ENCODE peak calls at places on chromosomes 6 and 20, in four cellular contexts. L is heart right ventricle, C is coronary artery, K is fibroblast of pulmonary artery. E is an unnamed sample.

GRCh38 chr6:33248643-33248931 is 23.1 kb downstream of the VPS52 start:
- DNase-seq in L (no peak), K (peak), C (no peak), E (no peak)

GRCh38 chr6:116369540-116370327 is 1.0 kb upstream of the DSE start:
- DNase-seq in K (no peak), C (no peak), L (no peak), E (no peak)

GRCh38 chr6:86859513-86859912 is 77.8 kb upstream of the HTR1E start:
- DNase-seq in K (no peak), C (no peak), L (no peak), E (no peak)

GRCh38 chr6:40693767-40694166 is 106.6 kb upstream of the LRFN2 start:
- DNase-seq in L (no peak), C (no peak), K (no peak), E (no peak)

GRCh38 chr6:158506577-158506976 is 53.3 kb upstream of the TMEM181 start:
- DNase-seq in L (no peak), C (peak), K (peak), E (no peak)

GRCh38 chr6:98847767-98848538 is 13.6 kb downstream of the POU3F2 start:
- DNase-seq in C (no peak), L (peak), K (no peak), E (no peak)

GRCh38 chr6:42104095-42104806 is 38.2 kb downstream of the C6orf132 start:
- DNase-seq in K (peak), C (no peak), L (peak), E (no peak)

GRCh38 chr6:117513174-117513573 is 30.7 kb downstream of the DCBLD1 start:
- DNase-seq in K (peak), L (no peak), C (no peak), E (no peak)

GRCh38 chr20:59481082-59482018 is 123.0 kb upstream of the PHACTR3 start:
- DNase-seq in K (no peak), C (no peak), L (no peak), E (no peak)

GRCh38 chr6:44732243-44732642 is 344.7 kb downstream of the CDC5L start:
- DNase-seq in L (no peak), C (no peak), K (no peak), E (no peak)

GRCh38 chr6:149057464-149057840 is 260.1 kb upstream of the TAB2 start:
- DNase-seq in L (no peak), C (no peak), K (no peak), E (no peak)

GRCh38 chr6:165758441-165758840 is 95.4 kb upstream of the PDE10A start:
- DNase-seq in C (no peak), L (no peak), K (no peak), E (no peak)

GRCh38 chr6:30013296-30013922 is 47.7 kb upstream of the POLR1H start:
- DNase-seq in K (peak), L (peak), C (no peak), E (peak)

GRCh38 chr6:105178110-105178509 is 1.7 kb downstream of the POPDC3 start:
- DNase-seq in K (peak), L (no peak), C (no peak), E (peak)

GRCh38 chr6:105545206-105545920 is 142.5 kb upstream of the PREP start:
- DNase-seq in L (no peak), K (no peak), C (no peak), E (peak)

GRCh38 chr6:170088349-170088951 is 202.4 kb downstream of the DLL1 start:
- DNase-seq in C (peak), L (no peak), K (no peak), E (no peak)

GRCh38 chr20:4326194-4327065 is 311.1 kb upstream of the RNF24 start:
- DNase-seq in K (no peak), L (peak), C (no peak), E (no peak)

GRCh38 chr6:22925304-22925835 is 356.0 kb downstream of the HDGFL1 start:
- DNase-seq in C (no peak), L (no peak), K (no peak), E (no peak)

GRCh38 chr6:31811645-31812044 is 3.4 kb downstream of the HSPA1L start:
- DNase-seq in K (no peak), L (no peak), C (no peak), E (no peak)

GRCh38 chr6:44167567-44167966 is 8.9 kb downstream of the CAPN11 start:
- DNase-seq in L (no peak), C (no peak), K (no peak), E (no peak)

GRCh38 chr20:57968111-57968510 is 258.3 kb upstream of the PMEPA1 start:
- DNase-seq in L (no peak), C (no peak), K (no peak), E (no peak)

GRCh38 chr6:14448246-14448645 is 330.7 kb downstream of the CD83 start:
- DNase-seq in L (no peak), K (no peak), C (no peak), E (no peak)

GRCh38 chr6:84137051-84137375 is 90.4 kb downstream of the CEP162 start:
- DNase-seq in C (no peak), L (no peak), K (no peak), E (peak)

GRCh38 chr20:49585585-49586245 is 17.8 kb upstream of the PTGIS start:
- DNase-seq in L (no peak), K (no peak), C (no peak), E (no peak)

GRCh38 chr20:46767127-46767761 is 57.8 kb downstream of the SLC2A10 start:
- DNase-seq in L (no peak), K (peak), C (no peak), E (peak)

GRCh38 chr20:13638162-13638495 is 603 bp downstream of the TASP1 start:
- DNase-seq in K (no peak), L (no peak), C (no peak), E (peak)

GRCh38 chr6:134034951-134035822 is 17.2 kb downstream of the SLC2A12 start:
- DNase-seq in L (no peak), K (no peak), C (no peak), E (peak)

GRCh38 chr20:49281059-49281912 is 3.4 kb upstream of the ZNFX1 start:
- DNase-seq in L (no peak), K (no peak), C (no peak), E (peak)

GRCh38 chr6:166204852-166205650 is 37.4 kb upstream of the TBXT start:
- DNase-seq in L (no peak), C (no peak), K (no peak), E (no peak)

GRCh38 chr6:118344014-118344670 is 204.0 kb upstream of the PLN start:
- DNase-seq in C (no peak), K (no peak), L (no peak), E (no peak)

GRCh38 chr6:1378224-1379025 is 11.0 kb upstream of the FOXF2 start:
- DNase-seq in K (no peak), L (no peak), C (peak), E (no peak)

GRCh38 chr20:32037929-32038328 is 14.1 kb upstream of the HCK start:
- DNase-seq in L (no peak), K (peak), C (no peak), E (peak)

GRCh38 chr6:161347988-161348627 is 74.2 kb upstream of the AGPAT4 start:
- DNase-seq in L (no peak), C (no peak), K (no peak), E (no peak)

GRCh38 chr6:133502451-133503259 is 261.5 kb downstream of the EYA4 start:
- DNase-seq in K (peak), C (peak), L (no peak), E (no peak)

GRCh38 chr20:43919686-43920403 is 5.2 kb downstream of the TOX2 start:
- DNase-seq in L (no peak), C (no peak), K (no peak), E (no peak)

GRCh38 chr6:33271608-33272357 is at the start of the genes RPS18 and VPS52:
- DNase-seq in K (peak), C (peak), L (peak), E (peak)

GRCh38 chr6:166415306-166415705 is 32.6 kb upstream of the MPC1 start:
- DNase-seq in L (no peak), C (no peak), K (no peak), E (no peak)

GRCh38 chr6:35452186-35453090 is at the start of gene FANCE:
- DNase-seq in C (peak), L (peak), K (peak), E (peak)
- TF ChIP-seq CTCF in C (no peak), L (no peak), K (no peak), E (no peak)

GRCh38 chr6:37693079-37693478 is 4.6 kb downstream of the MDGA1 start:
- DNase-seq in K (no peak), C (no peak), L (no peak), E (no peak)

GRCh38 chr6:37693546-37694250 is 4.0 kb downstream of the MDGA1 start:
- DNase-seq in C (no peak), L (no peak), K (no peak), E (no peak)

GRCh38 chr6:37690964-37691735 is 6.5 kb downstream of the MDGA1 start:
- DNase-seq in L (no peak), K (peak), C (no peak), E (no peak)

GRCh38 chr6:37694259-37694658 is 3.4 kb downstream of the MDGA1 start:
- DNase-seq in L (no peak), K (no peak), C (no peak), E (no peak)

GRCh38 chr6:37691904-37692806 is 5.5 kb downstream of the MDGA1 start:
- DNase-seq in K (peak), L (peak), C (no peak), E (peak)
- TF ChIP-seq CTCF in K (peak), L (peak), C (peak), E (peak)

GRCh38 chr20:63290677-63291472 is 2.1 kb upstream of the COL20A1 start:
- DNase-seq in C (no peak), K (peak), L (peak), E (peak)
- TF ChIP-seq CTCF in C (peak), K (peak), L (peak), E (peak)

GRCh38 chr6:154341876-154342275 is 14.7 kb downstream of the IPCEF1 start:
- DNase-seq in C (no peak), K (no peak), L (no peak), E (peak)

GRCh38 chr6:154347981-154348380 is 8.6 kb downstream of the IPCEF1 start:
- DNase-seq in K (no peak), L (no peak), C (no peak), E (no peak)

GRCh38 chr6:154341326-154341725 is 15.3 kb downstream of the IPCEF1 start:
- DNase-seq in K (no peak), L (no peak), C (no peak), E (no peak)

GRCh38 chr6:154345811-154346210 is 10.8 kb downstream of the IPCEF1 start:
- DNase-seq in K (no peak), L (no peak), C (no peak), E (no peak)

GRCh38 chr6:154343473-154344308 is 12.9 kb downstream of the IPCEF1 start:
- DNase-seq in L (no peak), K (peak), C (no peak), E (peak)
- TF ChIP-seq CTCF in L (no peak), K (peak), C (no peak), E (peak)

DNA sequence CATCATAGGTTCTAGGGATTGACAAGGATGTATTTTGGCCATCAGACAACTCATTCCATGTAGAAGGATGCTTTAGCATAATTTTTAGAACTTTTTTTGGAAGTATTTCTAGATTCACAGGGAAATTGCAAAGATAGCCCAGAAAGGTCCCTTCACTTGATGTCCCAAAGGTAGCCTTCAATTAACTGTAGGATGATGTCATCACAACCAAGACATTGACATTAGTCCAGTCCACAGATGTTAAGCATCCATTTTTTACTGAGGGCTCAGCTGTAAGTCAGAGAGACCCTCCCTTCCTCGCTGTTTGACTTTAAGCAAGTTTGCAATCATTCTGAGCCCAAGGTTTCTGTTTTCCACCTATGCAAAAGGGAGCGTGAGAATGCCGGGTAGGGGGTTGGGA is 126.6 kb downstream of the CDH4 start:
- DNase-seq in K (no peak), L (no peak), C (no peak), E (no peak)
- TF ChIP-seq CTCF in K (no peak), L (no peak), C (no peak), E (no peak)

DNA sequence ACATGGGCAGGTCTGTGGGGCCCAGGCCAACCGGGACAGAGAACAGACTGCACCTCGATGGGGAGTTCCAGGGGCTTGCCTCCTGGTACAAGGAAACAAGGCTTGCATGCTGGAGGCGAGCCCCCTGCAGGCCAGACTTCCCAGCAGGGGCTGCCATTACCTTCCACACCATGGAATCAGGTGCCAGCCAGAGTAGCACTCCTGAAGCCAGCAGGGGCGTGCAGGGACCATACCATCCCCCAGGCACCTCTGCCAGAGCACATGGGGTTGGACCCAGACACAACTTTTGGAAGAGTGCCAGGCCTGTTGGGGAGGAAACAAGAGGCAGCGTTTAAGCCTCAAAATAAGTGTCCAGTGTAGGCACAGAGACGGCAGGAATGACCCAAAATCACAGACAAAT is 6.5 kb downstream of the DDO start:
- DNase-seq in K (no peak), L (no peak), C (no peak), E (no peak)
- TF ChIP-seq CTCF in K (no peak), L (no peak), C (no peak), E (no peak)

DNA sequence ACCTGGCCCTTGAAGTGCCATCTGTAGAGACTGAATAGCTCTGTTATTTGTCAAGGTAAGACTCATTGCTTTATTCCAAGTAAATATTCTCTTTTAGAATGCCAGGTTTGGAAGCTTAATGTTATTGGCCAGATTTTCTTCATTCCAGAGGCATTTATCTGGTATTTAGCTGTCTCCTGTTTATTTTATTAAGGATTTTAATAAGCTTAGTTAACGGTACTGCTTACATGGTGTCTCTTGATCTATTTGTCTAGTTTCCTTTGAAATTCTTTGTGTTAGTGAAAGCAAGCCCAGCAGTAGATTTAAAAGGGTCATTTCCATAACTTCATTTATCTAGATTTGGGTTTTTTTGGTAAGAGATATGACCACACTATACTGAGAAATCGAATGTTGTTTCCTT is 7.7 kb downstream of the RALY start:
- DNase-seq in L (no peak), C (no peak), K (no peak), E (no peak)
- TF ChIP-seq CTCF in L (no peak), C (no peak), K (no peak), E (no peak)

E was measured in MCF 10A.